ENCODE peak calls at places on chromosome 10, in five cellular contexts. One of them, this sample, is unnamed. For H3K27me3, the result is how much of the 10 kb centered on the place peaks cover.

GRCh38 chr10:59395984-59396383 is 33.6 kb upstream of the FAM13C start:
- DNase-seq in upper lobe of right lung: no peak
- DNase-seq in AG04450: no peak
- DNase-seq in HAP-1: no peak
- DNase-seq in A673: no peak
- DNase-seq in this sample: no peak

GRCh38 chr10:93028881-93029280 is 31.7 kb upstream of the CYP26C1 start:
- DNase-seq in upper lobe of right lung: no peak
- DNase-seq in A673: no peak
- DNase-seq in HAP-1: no peak
- DNase-seq in AG04450: no peak
- DNase-seq in this sample: peak

GRCh38 chr10:17476073-17476472 is 21.7 kb upstream of the ST8SIA6 start:
- DNase-seq in upper lobe of right lung: no peak
- DNase-seq in HAP-1: no peak
- DNase-seq in A673: no peak
- DNase-seq in AG04450: no peak
- DNase-seq in this sample: no peak

GRCh38 chr10:124827474-124827873 is 25.9 kb downstream of the ABRAXAS2 start:
- DNase-seq in AG04450: no peak
- DNase-seq in HAP-1: peak
- DNase-seq in A673: peak
- DNase-seq in upper lobe of right lung: no peak
- DNase-seq in this sample: no peak

GRCh38 chr10:79431422-79431821 is 14.0 kb downstream of the ZCCHC24 start:
- DNase-seq in AG04450: no peak
- DNase-seq in upper lobe of right lung: no peak
- DNase-seq in HAP-1: no peak
- DNase-seq in A673: no peak
- DNase-seq in this sample: no peak

GRCh38 chr10:87657370-87657769 is 2.3 kb upstream of the PAPSS2 start:
- DNase-seq in A673: no peak
- DNase-seq in AG04450: no peak
- DNase-seq in HAP-1: no peak
- DNase-seq in upper lobe of right lung: no peak
- DNase-seq in this sample: peak

GRCh38 chr10:87723500-87723899 is 63.8 kb downstream of the PAPSS2 start:
- DNase-seq in HAP-1: no peak
- DNase-seq in upper lobe of right lung: no peak
- DNase-seq in A673: peak
- DNase-seq in AG04450: no peak
- DNase-seq in this sample: no peak

GRCh38 chr10:15168296-15168780 is at the start of gene NMT2:
- DNase-seq in AG04450: no peak
- DNase-seq in upper lobe of right lung: peak
- DNase-seq in HAP-1: no peak
- DNase-seq in A673: peak
- DNase-seq in this sample: peak

GRCh38 chr10:49208996-49209395 is 20.8 kb upstream of the TMEM273 start:
- DNase-seq in upper lobe of right lung: no peak
- DNase-seq in AG04450: no peak
- DNase-seq in A673: no peak
- DNase-seq in HAP-1: no peak
- DNase-seq in this sample: no peak

GRCh38 chr10:24467094-24467493 is 256.6 kb downstream of the ARHGAP21 start:
- DNase-seq in upper lobe of right lung: no peak
- DNase-seq in AG04450: no peak
- DNase-seq in HAP-1: no peak
- DNase-seq in A673: no peak
- DNase-seq in this sample: no peak

GRCh38 chr10:24466616-24466949 is 257.1 kb downstream of the ARHGAP21 start:
- DNase-seq in A673: no peak
- DNase-seq in AG04450: no peak
- DNase-seq in HAP-1: no peak
- DNase-seq in upper lobe of right lung: no peak
- DNase-seq in this sample: no peak

GRCh38 chr10:24468281-24468751 is 255.4 kb downstream of the ARHGAP21 start:
- DNase-seq in A673: no peak
- DNase-seq in AG04450: no peak
- DNase-seq in HAP-1: no peak
- DNase-seq in upper lobe of right lung: no peak
- DNase-seq in this sample: peak

GRCh38 chr10:24465899-24466615 is 257.1 kb downstream of the KIAA1217 start:
- DNase-seq in A673: peak
- DNase-seq in upper lobe of right lung: no peak
- DNase-seq in AG04450: peak
- DNase-seq in HAP-1: no peak
- DNase-seq in this sample: peak

DNA sequence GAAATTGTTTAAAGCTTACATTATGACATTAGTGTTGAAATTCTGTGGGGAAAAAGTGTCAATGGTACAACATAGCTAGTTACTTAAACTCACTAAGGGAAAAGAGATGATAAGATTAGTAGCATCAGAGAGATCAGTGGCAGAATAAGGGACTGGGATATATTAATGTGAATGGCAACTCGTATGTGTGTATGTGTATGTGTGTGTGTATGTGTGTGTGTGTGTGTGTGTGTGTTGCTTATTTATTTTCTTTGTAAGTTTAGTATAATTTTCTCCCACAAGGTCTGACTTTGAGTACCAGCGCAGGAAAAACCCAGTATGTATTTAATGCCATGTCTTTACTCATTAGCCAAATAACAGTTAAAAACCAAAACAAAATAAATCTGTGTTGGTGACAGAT is 256.1 kb downstream of the ARHGAP21 start:
- DNase-seq in A673: no peak
- DNase-seq in upper lobe of right lung: no peak
- DNase-seq in AG04450: no peak
- DNase-seq in HAP-1: no peak
- DNase-seq in this sample: no peak
- H3K4me3 ChIP-seq in A673: peak
- H3K4me3 ChIP-seq in upper lobe of right lung: peak
- H3K4me3 ChIP-seq in AG04450: peak
- H3K4me3 ChIP-seq in HAP-1: no peak
- H3K4me3 ChIP-seq in this sample: peak

DNA sequence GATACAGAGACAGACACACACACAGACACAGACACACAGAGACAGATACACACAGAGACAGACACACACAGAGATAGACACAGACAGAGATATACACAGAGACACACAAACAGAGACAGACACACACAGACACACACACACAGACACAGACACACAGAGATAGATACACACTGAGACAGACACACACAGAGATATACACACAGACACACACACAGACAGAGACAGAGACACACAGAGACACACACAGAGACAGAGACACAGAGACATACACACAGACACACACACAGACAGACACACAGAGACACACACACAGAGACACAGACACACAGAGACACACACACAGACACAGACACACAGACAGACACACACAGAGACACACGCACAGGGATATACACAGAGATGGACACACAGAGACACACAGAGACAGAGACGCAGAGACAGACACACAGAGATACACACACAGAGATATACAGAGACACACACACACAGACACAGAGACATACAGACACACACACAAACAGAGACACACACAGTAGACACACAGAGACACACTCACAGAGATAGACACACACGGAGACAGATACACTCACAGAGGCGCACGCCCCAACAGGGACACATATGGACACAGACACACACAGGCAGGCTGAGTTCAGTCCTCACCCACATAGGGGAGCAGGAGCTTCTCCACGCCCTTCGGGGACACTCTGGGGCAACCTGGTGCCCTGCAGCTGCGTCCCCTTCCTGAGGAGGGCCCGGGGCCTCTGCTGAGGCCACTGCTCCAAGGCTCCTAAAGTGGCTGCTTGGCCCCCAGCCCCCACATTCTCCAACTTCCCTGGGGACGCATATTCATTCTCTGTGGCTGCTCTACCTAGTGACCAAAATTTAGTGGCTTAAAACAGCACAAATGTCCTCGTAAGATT is 10.3 kb upstream of the PPP2R2D start:
- DNase-seq in A673: no peak
- DNase-seq in AG04450: no peak
- DNase-seq in HAP-1: no peak
- DNase-seq in upper lobe of right lung: no peak
- DNase-seq in this sample: no peak
- H3K27me3 ChIP-seq in A673: under half
- H3K27me3 ChIP-seq in AG04450: under half
- H3K27me3 ChIP-seq in HAP-1: under half
- H3K27me3 ChIP-seq in upper lobe of right lung: under half
- H3K27me3 ChIP-seq in this sample: under half

DNA sequence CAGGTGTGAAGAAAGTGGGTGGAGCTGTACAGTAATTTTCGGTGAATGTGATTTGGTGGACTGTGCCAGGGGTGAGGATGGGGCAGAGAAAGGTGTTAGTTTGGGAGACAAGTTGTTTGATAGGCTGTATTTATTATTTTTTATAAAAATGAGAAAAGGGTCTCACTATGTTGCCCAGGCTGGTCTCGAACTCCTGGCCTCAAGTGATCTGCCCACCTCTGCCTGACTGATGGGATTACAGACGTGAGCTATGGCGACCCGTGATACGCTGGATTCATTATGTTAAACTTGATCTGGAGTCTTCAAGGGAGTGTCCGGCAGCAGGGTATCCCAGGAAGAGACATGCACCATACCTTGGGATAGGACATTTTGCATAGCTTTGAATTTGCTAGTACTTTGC is 1.3 kb downstream of the KAT6B start:
- DNase-seq in HAP-1: no peak
- DNase-seq in upper lobe of right lung: no peak
- DNase-seq in AG04450: no peak
- DNase-seq in A673: no peak
- DNase-seq in this sample: no peak
- H3K4me3 ChIP-seq in HAP-1: no peak
- H3K4me3 ChIP-seq in upper lobe of right lung: peak
- H3K4me3 ChIP-seq in AG04450: peak
- H3K4me3 ChIP-seq in A673: peak
- H3K4me3 ChIP-seq in this sample: peak

GRCh38 chr10:43234471-43235041 is 32.3 kb downstream of the RASGEF1A start:
- DNase-seq in upper lobe of right lung: peak
- DNase-seq in A673: no peak
- DNase-seq in HAP-1: peak
- DNase-seq in AG04450: no peak
- DNase-seq in this sample: no peak
- H3K27me3 ChIP-seq in upper lobe of right lung: under half
- H3K27me3 ChIP-seq in A673: under half
- H3K27me3 ChIP-seq in HAP-1: under half
- H3K27me3 ChIP-seq in AG04450: under half
- H3K27me3 ChIP-seq in this sample: under half

DNA sequence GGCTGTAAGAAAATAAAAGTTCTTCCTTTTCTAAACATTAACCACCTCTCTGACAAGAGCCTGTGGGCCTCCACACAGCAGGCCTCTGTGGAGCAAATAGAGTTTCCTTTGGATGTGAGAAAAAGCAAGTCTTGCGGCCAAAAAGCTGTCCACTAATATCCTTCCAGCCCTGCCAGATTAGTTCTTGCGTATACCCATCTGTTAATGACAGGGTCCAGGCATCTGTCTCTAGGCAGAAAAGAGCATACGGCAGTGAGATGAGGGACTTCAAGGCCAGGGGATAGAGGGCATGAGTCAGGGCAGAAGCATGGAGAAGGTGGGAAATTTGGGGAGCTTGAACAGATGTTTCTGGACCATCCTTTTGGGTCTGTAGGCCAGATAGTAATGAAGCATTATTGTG is 164.9 kb downstream of the NSUN6 start:
- DNase-seq in A673: no peak
- DNase-seq in upper lobe of right lung: no peak
- DNase-seq in AG04450: no peak
- DNase-seq in HAP-1: no peak
- DNase-seq in this sample: no peak
- H3K4me3 ChIP-seq in A673: no peak
- H3K4me3 ChIP-seq in upper lobe of right lung: no peak
- H3K4me3 ChIP-seq in AG04450: no peak
- H3K4me3 ChIP-seq in HAP-1: no peak
- H3K4me3 ChIP-seq in this sample: no peak

GRCh38 chr10:118407742-118408141 is 65.6 kb upstream of the FAM204A start:
- DNase-seq in AG04450: no peak
- DNase-seq in A673: no peak
- DNase-seq in HAP-1: no peak
- DNase-seq in upper lobe of right lung: no peak
- DNase-seq in this sample: no peak

GRCh38 chr10:118408145-118408544 is 66.0 kb upstream of the FAM204A start:
- DNase-seq in A673: no peak
- DNase-seq in upper lobe of right lung: no peak
- DNase-seq in AG04450: no peak
- DNase-seq in HAP-1: no peak
- DNase-seq in this sample: no peak

GRCh38 chr10:118407026-118407425 is 64.9 kb upstream of the FAM204A start:
- DNase-seq in A673: no peak
- DNase-seq in AG04450: no peak
- DNase-seq in HAP-1: no peak
- DNase-seq in upper lobe of right lung: no peak
- DNase-seq in this sample: no peak

GRCh38 chr10:118409295-118409694 is 67.2 kb upstream of the FAM204A start:
- DNase-seq in HAP-1: no peak
- DNase-seq in A673: no peak
- DNase-seq in upper lobe of right lung: no peak
- DNase-seq in AG04450: no peak
- DNase-seq in this sample: no peak

DNA sequence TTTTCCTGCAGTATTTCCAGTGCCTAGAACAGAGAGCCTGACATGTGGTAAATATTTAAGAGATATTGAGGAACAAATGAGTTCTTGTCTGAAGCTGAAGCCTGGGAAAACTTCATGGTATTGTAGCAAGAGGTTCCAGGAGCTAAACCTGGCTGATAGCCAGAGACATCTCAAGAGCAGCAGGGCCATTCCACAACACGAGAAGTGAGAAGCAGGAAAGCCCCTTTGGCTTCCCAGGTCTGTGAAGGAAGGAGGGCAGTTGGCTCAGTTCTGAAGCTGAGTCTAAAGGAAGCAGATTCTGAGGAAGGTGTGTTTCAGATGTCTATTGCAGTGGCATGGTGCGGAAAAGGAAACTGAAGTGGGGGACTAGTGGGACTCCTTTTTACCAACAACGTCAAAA is 63.8 kb upstream of the FAM204A start:
- DNase-seq in HAP-1: no peak
- DNase-seq in AG04450: no peak
- DNase-seq in upper lobe of right lung: no peak
- DNase-seq in A673: no peak
- DNase-seq in this sample: no peak
- H3K27me3 ChIP-seq in HAP-1: under half
- H3K27me3 ChIP-seq in AG04450: under half
- H3K27me3 ChIP-seq in upper lobe of right lung: under half
- H3K27me3 ChIP-seq in A673: under half
- H3K27me3 ChIP-seq in this sample: under half

GRCh38 chr10:69624245-69624786 is 5.7 kb upstream of the FAM241B start:
- DNase-seq in AG04450: no peak
- DNase-seq in HAP-1: no peak
- DNase-seq in A673: no peak
- DNase-seq in upper lobe of right lung: no peak
- DNase-seq in this sample: no peak
- H3K4me3 ChIP-seq in AG04450: no peak
- H3K4me3 ChIP-seq in HAP-1: no peak
- H3K4me3 ChIP-seq in A673: no peak
- H3K4me3 ChIP-seq in upper lobe of right lung: no peak
- H3K4me3 ChIP-seq in this sample: no peak

DNA sequence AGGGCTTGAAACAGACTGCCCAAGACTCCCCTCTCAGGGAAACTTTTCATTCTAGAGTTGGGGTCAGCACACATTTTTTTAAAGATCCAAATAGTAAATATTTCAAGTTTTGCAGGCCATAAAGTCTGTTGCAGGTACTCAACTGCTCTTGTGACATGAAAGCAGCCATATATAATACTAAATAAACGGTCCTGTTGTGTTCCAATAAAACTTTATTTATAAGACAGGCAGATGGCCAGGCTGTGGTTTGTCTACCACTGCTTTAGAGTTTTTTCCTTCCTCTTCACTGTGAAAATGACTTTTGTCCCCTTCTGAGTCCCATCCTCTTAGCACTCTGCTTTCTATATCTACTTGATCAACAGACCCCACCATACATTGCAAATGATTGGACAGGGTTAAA is 40.5 kb upstream of the TM9SF3 start:
- DNase-seq in upper lobe of right lung: no peak
- DNase-seq in HAP-1: no peak
- DNase-seq in A673: no peak
- DNase-seq in AG04450: no peak
- DNase-seq in this sample: no peak
- H3K27me3 ChIP-seq in upper lobe of right lung: under half
- H3K27me3 ChIP-seq in HAP-1: under half
- H3K27me3 ChIP-seq in A673: under half
- H3K27me3 ChIP-seq in AG04450: under half
- H3K27me3 ChIP-seq in this sample: under half

This sample was measured in MG63.